ENCODE peak calls at places on chromosomes 13 and 19, in ten cellular contexts. A is astrocyte, O is GM23248, Q is cardiac muscle cell, I is A673, S is fibroblast of lung, J is K562, U is GM23338, C is right lobe of liver, P is lower lobe of right lung. X is an unnamed sample.

GRCh38 chr13:78382481-78382880 is 220.9 kb downstream of the POU4F1 start:
- DNase-seq in A (no peak), O (no peak), Q (no peak), I (peak; percentile 63), S (no peak), J (no peak), U (no peak), C (no peak), P (no peak), X (no peak)

GRCh38 chr19:38023245-38023644 is 116.2 kb downstream of the SIPA1L3 start:
- DNase-seq in A (peak; percentile 83), O (peak; percentile 64), Q (no peak), I (no peak), S (peak; percentile 82), J (no peak), U (no peak), C (no peak), P (no peak), X (no peak)

GRCh38 chr19:39187552-39187943 is 9.2 kb upstream of the NCCRP1 start:
- DNase-seq in A (no peak), O (no peak), Q (peak; percentile 48), I (no peak), S (no peak), J (no peak), U (no peak), C (no peak), P (no peak), X (no peak)

GRCh38 chr19:3544054-3544376 is 5.0 kb downstream of the TEKTIP1 start:
- DNase-seq in A (no peak), O (no peak), Q (no peak), I (no peak), S (no peak), J (no peak), U (no peak), C (no peak), P (peak; percentile 35), X (no peak)

GRCh38 chr13:36766295-36766694 is 52.7 kb upstream of the RFXAP start:
- DNase-seq in A (peak; percentile 87), O (peak; percentile 11), Q (no peak), I (no peak), S (peak; percentile 90), J (no peak), U (peak; percentile 17), C (no peak), P (no peak), X (no peak)

GRCh38 chr13:30900952-30901749 is 4.9 kb upstream of the MEDAG start:
- DNase-seq in A (no peak), O (peak; percentile 58), Q (no peak), I (no peak), S (no peak), J (no peak), U (no peak), C (no peak), P (no peak), X (no peak)

GRCh38 chr19:43957891-43958290 is 6.9 kb downstream of the ZNF221 start:
- DNase-seq in A (peak; percentile 70), O (peak; percentile 85), Q (no peak), I (no peak), S (peak; percentile 68), J (no peak), U (no peak), C (no peak), P (no peak), X (no peak)

GRCh38 chr19:16509141-16510061 is 13.2 kb downstream of the C19orf44 start:
- DNase-seq in A (peak; percentile 33), O (no peak), Q (no peak), I (no peak), S (peak; percentile 60), J (no peak), U (no peak), C (no peak), P (no peak), X (no peak)

DNA sequence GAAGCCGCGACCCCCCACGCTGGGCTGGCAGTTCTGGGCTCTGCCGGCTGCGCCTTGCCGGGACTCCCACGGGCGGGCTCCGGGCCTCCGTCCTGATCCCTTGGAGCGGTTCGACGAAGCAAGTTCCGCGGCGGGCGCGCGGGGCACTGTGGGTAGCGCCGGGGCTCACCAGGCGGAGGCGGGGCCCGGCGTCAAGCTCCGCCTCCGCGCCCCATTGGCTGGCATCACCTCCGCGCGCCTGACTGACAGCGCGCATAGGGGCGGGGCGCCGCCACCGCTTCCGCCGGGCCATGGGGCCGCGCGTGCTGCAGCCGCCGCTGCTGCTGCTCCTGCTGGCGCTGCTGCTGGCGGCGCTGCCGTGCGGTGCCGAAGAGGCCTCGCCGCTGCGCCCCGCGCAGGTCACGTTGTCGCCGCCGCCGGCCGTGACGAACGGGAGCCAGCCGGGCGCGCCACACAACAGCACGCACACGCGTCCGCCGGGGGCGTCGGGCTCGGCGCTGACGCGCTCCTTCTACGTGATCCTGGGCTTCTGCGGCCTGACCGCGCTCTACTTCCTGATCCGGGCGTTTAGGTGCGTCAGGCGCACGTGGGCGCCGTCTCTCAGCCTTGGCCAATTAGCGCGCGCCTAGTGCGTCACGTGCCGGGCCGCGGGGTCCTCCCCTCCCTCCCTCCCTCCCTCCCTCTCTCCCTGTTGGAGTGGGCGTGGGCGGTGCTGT is at the start of gene FAM174C:
- DNase-seq in A (peak; percentile 92), O (peak; percentile 99), Q (peak; percentile 98), I (peak; percentile 99), S (peak; percentile 96), J (peak; percentile 87), U (peak; percentile 98), C (peak; percentile 96), P (peak; percentile 97), X (peak; percentile 90)
- H3K4me1 ChIP-seq in A (peaks cover 49% of the 10 kb centered on the region), O (peaks cover 18% of the 10 kb centered on the region), Q (peaks cover 15% of the 10 kb centered on the region), I (peaks cover 51% of the 10 kb centered on the region), S (peaks cover 34% of the 10 kb centered on the region), J (peaks cover 94% of the 10 kb centered on the region), U (peaks cover 26% of the 10 kb centered on the region), C (no peaks in the 10 kb centered on the region), P (peaks cover 69% of the 10 kb centered on the region), X (peaks cover 51% of the 10 kb centered on the region)

GRCh38 chr13:112999414-113000177 is 30.6 kb downstream of the MCF2L start:
- DNase-seq in A (no peak), O (no peak), Q (no peak), I (no peak), S (no peak), J (no peak), U (no peak), C (no peak), P (no peak), X (no peak)

GRCh38 chr13:113002206-113002821 is 33.3 kb downstream of the MCF2L start:
- DNase-seq in A (no peak), O (no peak), Q (peak; percentile 58), I (peak; percentile 29), S (no peak), J (peak; percentile 30), U (peak; percentile 69), C (no peak), P (no peak), X (no peak)

GRCh38 chr13:112998506-112999280 is 29.7 kb downstream of the MCF2L start:
- DNase-seq in A (no peak), O (no peak), Q (no peak), I (no peak), S (no peak), J (no peak), U (no peak), C (no peak), P (no peak), X (no peak)

GRCh38 chr13:113001251-113002140 is 32.5 kb downstream of the MCF2L start:
- DNase-seq in A (peak; percentile 4), O (peak; percentile 12), Q (peak; percentile 91), I (peak; percentile 77), S (peak; percentile 17), J (no peak), U (peak; percentile 36), C (no peak), P (peak; percentile 74), X (no peak)

DNA sequence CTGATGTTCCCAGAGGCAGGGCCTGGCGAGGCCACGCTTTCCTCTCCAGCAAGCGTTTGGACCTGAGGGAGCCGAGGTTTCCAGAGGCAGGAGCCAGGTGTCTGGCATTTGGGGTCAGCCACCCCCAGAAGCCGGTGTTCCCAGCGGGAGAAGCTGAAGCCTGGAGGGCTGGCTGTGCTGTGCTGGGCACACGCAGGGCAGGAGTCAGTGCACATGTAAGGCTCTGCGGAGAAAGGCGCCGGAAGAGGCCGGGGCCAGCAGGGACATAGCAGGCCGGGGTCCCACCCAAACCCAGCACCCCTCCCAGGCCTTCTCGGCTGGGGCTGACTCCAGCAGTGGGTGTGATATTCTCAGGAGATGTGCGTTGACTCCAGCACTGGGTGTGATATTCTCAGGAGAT is 31.6 kb downstream of the MCF2L start:
- DNase-seq in A (no peak), O (no peak), Q (no peak), I (no peak), S (no peak), J (no peak), U (no peak), C (no peak), P (no peak), X (no peak)
- H3K4me1 ChIP-seq in A (no peaks in the 10 kb centered on the region), O (no peaks in the 10 kb centered on the region), Q (peaks cover 24% of the 10 kb centered on the region), I (peaks cover 12% of the 10 kb centered on the region), S (no peaks in the 10 kb centered on the region), J (peaks cover 3% of the 10 kb centered on the region), U (no peaks in the 10 kb centered on the region), C (no peaks in the 10 kb centered on the region), P (peaks cover 23% of the 10 kb centered on the region), X (peaks cover 20% of the 10 kb centered on the region)

DNA sequence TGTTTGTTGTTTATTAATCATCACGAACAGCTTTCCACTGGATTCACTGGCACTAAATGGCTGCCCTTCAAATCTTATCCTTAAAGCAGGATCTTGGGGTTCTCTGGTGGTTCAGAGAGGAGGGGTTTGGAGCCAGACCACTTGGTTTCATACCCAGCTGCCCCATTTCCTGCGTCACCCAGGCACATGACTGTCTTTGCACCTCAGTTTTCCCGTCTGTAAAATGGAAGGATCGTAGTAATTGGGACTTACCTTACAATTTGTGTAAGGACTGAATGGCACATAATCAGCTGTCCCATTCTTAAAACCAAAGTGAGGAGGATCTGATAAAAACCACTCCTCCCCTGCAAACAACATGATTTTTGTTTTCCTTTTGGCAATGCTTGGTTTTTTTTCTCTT is 318.3 kb downstream of the ZNF536 start:
- DNase-seq in A (no peak), O (no peak), Q (no peak), I (no peak), S (no peak), J (no peak), U (no peak), C (no peak), P (no peak), X (no peak)
- H3K4me1 ChIP-seq in A (no peaks in the 10 kb centered on the region), O (no peaks in the 10 kb centered on the region), Q (no peaks in the 10 kb centered on the region), I (peaks cover 62% of the 10 kb centered on the region), S (no peaks in the 10 kb centered on the region), J (peaks cover 3% of the 10 kb centered on the region), U (peaks cover 55% of the 10 kb centered on the region), C (no peaks in the 10 kb centered on the region), P (peaks cover 18% of the 10 kb centered on the region), X (peaks cover 3% of the 10 kb centered on the region)

DNA sequence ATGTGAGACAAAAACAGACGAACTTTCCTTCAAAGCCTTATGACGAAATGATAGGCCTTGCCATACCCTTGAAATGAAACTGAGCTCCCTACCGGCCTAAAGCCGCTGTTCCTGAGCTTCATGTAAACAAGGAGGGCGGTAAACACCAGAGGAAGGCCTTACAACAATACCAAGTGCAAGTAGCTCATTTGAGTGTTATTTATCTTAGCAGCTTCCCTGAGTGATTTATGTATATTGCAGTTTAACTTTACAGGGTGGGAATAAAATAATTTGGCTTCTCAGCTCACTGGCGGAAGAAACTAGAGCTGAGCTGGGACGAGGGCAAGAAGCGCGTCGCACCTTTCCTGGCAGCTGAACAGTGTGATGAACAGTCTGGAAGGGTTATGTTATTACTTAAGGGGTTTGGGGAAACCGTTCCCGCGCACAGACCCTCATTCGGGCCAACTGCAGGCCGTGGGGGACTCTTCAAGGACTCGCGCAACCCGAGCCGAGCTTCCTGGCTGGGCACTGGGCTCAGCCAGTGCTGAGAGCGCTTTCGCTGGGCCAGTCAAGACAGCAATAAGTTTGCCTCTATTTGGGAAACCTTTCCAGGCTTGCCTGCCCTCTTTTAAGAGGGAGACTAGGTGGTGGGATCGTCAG is 111.3 kb downstream of the KCNRG start:
- DNase-seq in A (no peak), O (peak; percentile 60), Q (peak; percentile 36), I (peak; percentile 59), S (peak; percentile 35), J (no peak), U (peak; percentile 50), C (peak; percentile 27), P (no peak), X (no peak)
- H3K4me1 ChIP-seq in A (peaks cover 34% of the 10 kb centered on the region), O (peaks cover 6% of the 10 kb centered on the region), Q (peaks cover 10% of the 10 kb centered on the region), I (peaks cover 33% of the 10 kb centered on the region), S (peaks cover 3% of the 10 kb centered on the region), J (peaks cover 31% of the 10 kb centered on the region), U (peaks cover 66% of the 10 kb centered on the region), C (no peaks in the 10 kb centered on the region), P (peaks cover 59% of the 10 kb centered on the region), X (peaks cover 72% of the 10 kb centered on the region)